ENCODE peak calls at places on chromosome 15, in six cellular contexts. U is activated CD4-positive, alpha-beta T cell treated with anti-CD3 and anti-CD28 coated beads, Interleukin-2, amount 50 U/mL, for 24 hours; X is H9; G is brain microvascular endothelial cell; T is activated naive CD4-positive, alpha-beta T cell; N is NAMALWA. A is an unnamed sample.

GRCh38 chr15:95291878-95292472 is 1038.5 kb upstream of the NR2F2 start:
- DNase-seq in T (no peak), N (peak; percentile 57), G (peak; percentile 39), U (no peak), X (no peak), A (no peak)

GRCh38 chr15:68730491-68731317 is 90.0 kb downstream of the ANP32A start:
- DNase-seq in T (no peak), N (peak; percentile 55), U (no peak), X (peak; percentile 63), G (peak; percentile 39), A (no peak)

GRCh38 chr15:38430106-38430760 is 23.7 kb upstream of the FAM98B start:
- DNase-seq in N (no peak), U (no peak), X (no peak), G (no peak), T (no peak), A (no peak)

GRCh38 chr15:58987036-58987435 is 427 bp upstream of the RNF111 start:
- DNase-seq in T (no peak), N (no peak), X (no peak), G (no peak), U (no peak), A (no peak)

GRCh38 chr15:40957581-40958051 is 4.3 kb downstream of the CHAC1 start:
- DNase-seq in G (no peak), N (no peak), U (no peak), X (no peak), T (no peak), A (no peak)

GRCh38 chr15:50044904-50045303 is 74.1 kb downstream of the ATP8B4 start:
- DNase-seq in G (no peak), N (no peak), X (no peak), U (no peak), T (no peak), A (no peak)

GRCh38 chr15:81091889-81092558 is 42.0 kb upstream of the CFAP161 start:
- DNase-seq in G (peak; percentile 92), T (no peak), U (no peak), N (no peak), X (no peak), A (no peak)

GRCh38 chr15:51322622-51323296 is 15.6 kb downstream of the CYP19A1 start:
- DNase-seq in T (no peak), X (no peak), U (no peak), G (no peak), N (no peak), A (no peak)

GRCh38 chr15:94298359-94298758 is 67.0 kb downstream of the MCTP2 start:
- DNase-seq in T (no peak), G (no peak), N (no peak), X (no peak), U (no peak), A (no peak)

GRCh38 chr15:40069178-40070165 is 30.5 kb upstream of the SRP14 start:
- DNase-seq in X (peak; percentile 71), G (no peak), U (no peak), T (no peak), N (peak; percentile 64), A (no peak)

GRCh38 chr15:32105258-32106248 is 75.2 kb downstream of the CHRNA7 start:
- DNase-seq in X (no peak), N (no peak), G (no peak), U (no peak), T (no peak), A (no peak)

GRCh38 chr15:69021895-69022294 is 7.4 kb downstream of the NOX5 start:
- DNase-seq in X (no peak), N (no peak), G (no peak), U (no peak), T (no peak), A (no peak)

GRCh38 chr15:35583863-35584528 is 38.0 kb upstream of the DPH6 start:
- DNase-seq in U (no peak), G (no peak), T (no peak), N (no peak), X (no peak), A (no peak)

GRCh38 chr15:76566276-76566675 is 229.7 kb downstream of the ISL2 start:
- DNase-seq in X (no peak), G (no peak), T (no peak), U (no peak), N (no peak), A (no peak)

GRCh38 chr15:60803059-60803458 is 324.1 kb upstream of the ICE2 start:
- DNase-seq in G (no peak), T (no peak), X (no peak), U (no peak), N (no peak), A (no peak)

GRCh38 chr15:52424856-52425431 is 103.7 kb downstream of the MYO5A start:
- DNase-seq in U (no peak), N (no peak), X (no peak), T (no peak), G (no peak), A (no peak)

GRCh38 chr15:88636654-88637053 is 2.2 kb upstream of the ISG20 start:
- DNase-seq in X (no peak), U (no peak), N (no peak), G (peak; percentile 41), T (no peak), A (no peak)

GRCh38 chr15:101250931-101251829 is 668 bp downstream of the CHSY1 start:
- DNase-seq in X (no peak), U (no peak), T (no peak), G (no peak), N (no peak), A (peak; percentile 49)

GRCh38 chr15:80673561-80674244 is 21.4 kb upstream of the ABHD17C start:
- DNase-seq in N (no peak), G (no peak), X (no peak), T (no peak), U (no peak), A (no peak)

GRCh38 chr15:74631935-74632560 is 16.4 kb downstream of the CLK3 start:
- DNase-seq in G (peak; percentile 41), N (peak; percentile 78), U (peak; percentile 30), T (peak; percentile 33), X (peak; percentile 76), A (peak; percentile 55)

GRCh38 chr15:41804920-41805666 is 22.8 kb upstream of the JMJD7 start:
- DNase-seq in U (no peak), X (no peak), G (no peak), T (no peak), N (no peak), A (no peak)

GRCh38 chr15:76433798-76434400 is 97.3 kb downstream of the ISL2 start:
- DNase-seq in N (no peak), X (no peak), U (no peak), T (no peak), G (no peak), A (no peak)

GRCh38 chr15:100987143-100987542 is 68.0 kb downstream of the LRRK1 start:
- DNase-seq in U (no peak), T (no peak), X (no peak), N (no peak), G (no peak), A (no peak)

GRCh38 chr15:42494998-42495360 is 455 bp upstream of the SNAP23 start:
- DNase-seq in G (peak; percentile 58), X (no peak), T (no peak), U (no peak), N (no peak), A (no peak)

GRCh38 chr15:36501063-36501678 is 78.3 kb upstream of the CDIN1 start:
- DNase-seq in X (peak; percentile 52), G (peak; percentile 61), T (no peak), N (peak; percentile 79), U (no peak), A (no peak)

GRCh38 chr15:28094732-28095521 is 4.2 kb downstream of the OCA2 start:
- DNase-seq in N (no peak), X (peak; percentile 65), U (no peak), G (no peak), T (no peak), A (peak; percentile 22)

GRCh38 chr15:24877174-24877573 is 77.6 kb upstream of the SNRPN start:
- DNase-seq in G (no peak), N (no peak), X (no peak), T (no peak), U (no peak), A (no peak)

GRCh38 chr15:39692464-39693327 is 89.9 kb downstream of the FSIP1 start:
- DNase-seq in G (no peak), U (no peak), N (no peak), X (peak; percentile 35), T (no peak), A (no peak)

GRCh38 chr15:88909956-88910831 is 3.0 kb downstream of the MFGE8 start:
- DNase-seq in T (no peak), G (no peak), X (no peak), N (no peak), U (no peak), A (no peak)

GRCh38 chr15:85009435-85009834 is 27.8 kb downstream of the PDE8A start:
- DNase-seq in T (no peak), U (no peak), X (no peak), N (no peak), G (no peak), A (no peak)

GRCh38 chr15:84818221-84819131 is 1.3 kb downstream of the ALPK3 start:
- DNase-seq in U (no peak), N (no peak), T (no peak), G (peak; percentile 67), X (peak; percentile 75), A (no peak)

GRCh38 chr15:69026355-69026754 is 11.9 kb downstream of the NOX5 start:
- DNase-seq in X (peak; percentile 47), G (no peak), T (no peak), N (no peak), U (no peak), A (no peak)

GRCh38 chr15:77118787-77119410 is 48.0 kb upstream of the TSPAN3 start:
- DNase-seq in T (peak; percentile 7), X (no peak), N (peak; percentile 74), U (no peak), G (peak; percentile 70), A (no peak)

GRCh38 chr15:80778964-80779657 is at the start of gene CEMIP:
- DNase-seq in N (peak; percentile 67), U (no peak), X (peak; percentile 88), G (peak; percentile 61), T (no peak), A (peak; percentile 84)

GRCh38 chr15:80563372-80563997 is 131.6 kb upstream of the ABHD17C start:
- DNase-seq in X (no peak), T (no peak), G (no peak), N (no peak), U (no peak), A (no peak)

GRCh38 chr15:55588818-55589122 is 625 bp upstream of the PYGO1 start:
- DNase-seq in X (no peak), G (peak; percentile 16), U (no peak), N (no peak), T (no peak), A (no peak)

GRCh38 chr15:62164500-62165028 is 521 bp downstream of the C2CD4B start:
- DNase-seq in G (no peak), U (no peak), N (no peak), T (no peak), X (peak; percentile 58), A (peak; percentile 26)

A was measured in progenitor cell of endocrine pancreas.